ENCODE peak calls at places on chromosomes 13 and 19, in six cellular contexts. L is HCT116, R is K562, Z is WTC11, C is HepG2, D is GM12878. I is an unnamed sample.

GRCh38 chr13:97306106-97306505 is 84.0 kb downstream of the MBNL2 start:
- DNase-seq in L (no peak), C (no peak), Z (no peak), D (no peak), R (no peak), I (no peak)

GRCh38 chr19:1276620-1277007 is 1.3 kb downstream of the FAM174C start:
- DNase-seq in L (no peak), R (no peak), C (no peak), Z (no peak), D (no peak), I (no peak)

GRCh38 chr13:99652141-99652540 is 150.9 kb downstream of the TM9SF2 start:
- DNase-seq in D (no peak), L (no peak), R (no peak), Z (no peak), C (no peak), I (peak)

GRCh38 chr13:49563513-49563912 is 21.8 kb downstream of the RCBTB1 start:
- DNase-seq in D (no peak), L (no peak), Z (no peak), C (no peak), R (no peak), I (no peak)

GRCh38 chr13:26500618-26501320 is 56.7 kb upstream of the WASF3 start:
- DNase-seq in C (no peak), R (no peak), Z (no peak), L (no peak), D (no peak), I (no peak)

GRCh38 chr19:31438401-31439269 is 89.4 kb upstream of the TSHZ3 start:
- DNase-seq in L (no peak), Z (no peak), R (no peak), D (no peak), C (no peak), I (no peak)

GRCh38 chr13:59750860-59751259 is 412.9 kb downstream of the DIAPH3 start:
- DNase-seq in Z (peak), R (no peak), L (no peak), D (no peak), C (no peak), I (peak)

GRCh38 chr13:114015608-114016295 is 41.9 kb upstream of the C13orf46 start:
- DNase-seq in R (no peak), C (no peak), Z (no peak), L (no peak), D (no peak), I (no peak)

GRCh38 chr13:36090592-36090991 is 40.6 kb downstream of the DCLK1 start:
- DNase-seq in D (no peak), L (no peak), R (peak), Z (no peak), C (no peak), I (no peak)

GRCh38 chr13:43316997-43317396 is 293.6 kb downstream of the DNAJC15 start:
- DNase-seq in R (no peak), C (no peak), D (no peak), L (no peak), Z (no peak), I (no peak)

GRCh38 chr19:10201176-10201575 is 6.4 kb upstream of the DNMT1 start:
- DNase-seq in R (no peak), C (no peak), L (no peak), D (no peak), Z (no peak), I (no peak)

GRCh38 chr13:29255567-29255966 is 339.9 kb downstream of the SLC7A1 start:
- DNase-seq in C (no peak), L (no peak), D (no peak), Z (no peak), R (no peak), I (no peak)

GRCh38 chr13:97018029-97018819 is 23.9 kb upstream of the OXGR1 start:
- DNase-seq in R (peak), L (peak), Z (peak), D (no peak), C (peak), I (peak)

GRCh38 chr19:54517483-54517882 is 14.9 kb downstream of the LAIR2 start:
- DNase-seq in C (peak), R (peak), D (no peak), L (no peak), Z (peak), I (no peak)

GRCh38 chr19:30029721-30030510 is 87.9 kb downstream of the URI1 start:
- DNase-seq in R (no peak), L (peak), D (peak), Z (no peak), C (no peak), I (no peak)

GRCh38 chr19:38229585-38230073 is 5.6 kb upstream of the DPF1 start:
- DNase-seq in D (no peak), R (peak), L (peak), C (peak), Z (peak), I (peak)

GRCh38 chr13:27744861-27745260 is 47.4 kb upstream of the GSX1 start:
- DNase-seq in L (no peak), D (no peak), Z (peak), R (no peak), C (no peak), I (peak)

GRCh38 chr19:57587529-57587928 is 3.6 kb downstream of the ZIK1 start:
- DNase-seq in D (no peak), R (no peak), Z (no peak), L (no peak), C (no peak), I (no peak)

GRCh38 chr13:51995677-51996551 is 15.3 kb downstream of the ATP7B start:
- DNase-seq in Z (no peak), L (no peak), D (no peak), C (no peak), R (peak), I (no peak)

GRCh38 chr13:92137519-92137918 is 739.1 kb downstream of the GPC5 start:
- DNase-seq in L (no peak), Z (no peak), R (no peak), D (no peak), C (no peak), I (no peak)

GRCh38 chr13:51125495-51126226 is 14.6 kb upstream of the C13orf42 start:
- DNase-seq in D (peak), L (peak), Z (peak), C (peak), R (peak), I (peak)

GRCh38 chr19:30004403-30004802 is 62.4 kb downstream of the URI1 start:
- DNase-seq in R (no peak), L (no peak), Z (no peak), D (no peak), C (no peak), I (no peak)

GRCh38 chr13:74969419-74969818 is 512.5 kb downstream of the TBC1D4 start:
- DNase-seq in D (no peak), C (no peak), R (no peak), Z (no peak), L (no peak), I (no peak)

GRCh38 chr19:7177926-7178325 is 108.4 kb downstream of the ZNF557 start:
- DNase-seq in R (no peak), L (no peak), D (no peak), Z (no peak), C (no peak), I (no peak)

GRCh38 chr13:113746143-113746525 is 12.9 kb upstream of the TMEM255B start:
- DNase-seq in D (no peak), R (no peak), C (peak), L (no peak), Z (no peak), I (no peak)

GRCh38 chr19:51676566-51677083 is 16.5 kb upstream of the SPACA6 start:
- DNase-seq in D (no peak), Z (no peak), C (no peak), L (no peak), R (no peak), I (no peak)

GRCh38 chr19:30584121-30584520 is 211.9 kb downstream of the ZNF536 start:
- DNase-seq in R (no peak), D (no peak), L (no peak), Z (no peak), C (no peak), I (no peak)

GRCh38 chr13:30577381-30577780 is 40.3 kb upstream of the USPL1 start:
- DNase-seq in L (peak), D (peak), R (peak), C (peak), Z (no peak), I (no peak)

GRCh38 chr19:29741776-29742175 is 26.7 kb upstream of the C19orf12 start:
- DNase-seq in D (no peak), L (no peak), R (no peak), C (no peak), Z (no peak), I (no peak)

GRCh38 chr13:114110091-114110829 is 22.2 kb downstream of the RASA3 start:
- DNase-seq in C (no peak), D (no peak), Z (peak), L (no peak), R (no peak), I (no peak)

GRCh38 chr13:99256709-99257108 is 1.5 kb downstream of the GPR18 start:
- DNase-seq in L (no peak), R (no peak), Z (no peak), C (no peak), D (no peak), I (no peak)

GRCh38 chr13:113897161-113897560 is 33.3 kb upstream of the GAS6 start:
- DNase-seq in R (no peak), Z (no peak), D (no peak), L (no peak), C (peak), I (no peak)

GRCh38 chr13:41696163-41697003 is 239.0 kb downstream of the RGCC start:
- DNase-seq in L (peak), R (peak), D (no peak), Z (no peak), C (peak), I (peak)

GRCh38 chr13:96075953-96076543 is 13.9 kb upstream of the HS6ST3 start:
- DNase-seq in L (no peak), R (peak), Z (no peak), C (peak), D (no peak), I (no peak)

GRCh38 chr19:5967994-5968430 is 9.9 kb downstream of the RANBP3 start:
- DNase-seq in C (peak), Z (peak), D (peak), R (peak), L (peak), I (peak)
- TF ChIP-seq ATF3 in C (no peak), Z (no peak), D (no peak), R (no peak), L (no peak), I (no peak)

GRCh38 chr13:37382156-37382555 is 216.4 kb downstream of the POSTN start:
- DNase-seq in L (no peak), D (no peak), R (no peak), Z (no peak), C (no peak), I (no peak)
- TF ChIP-seq ATF3 in L (no peak), D (no peak), R (no peak), Z (no peak), C (no peak), I (no peak)

DNA sequence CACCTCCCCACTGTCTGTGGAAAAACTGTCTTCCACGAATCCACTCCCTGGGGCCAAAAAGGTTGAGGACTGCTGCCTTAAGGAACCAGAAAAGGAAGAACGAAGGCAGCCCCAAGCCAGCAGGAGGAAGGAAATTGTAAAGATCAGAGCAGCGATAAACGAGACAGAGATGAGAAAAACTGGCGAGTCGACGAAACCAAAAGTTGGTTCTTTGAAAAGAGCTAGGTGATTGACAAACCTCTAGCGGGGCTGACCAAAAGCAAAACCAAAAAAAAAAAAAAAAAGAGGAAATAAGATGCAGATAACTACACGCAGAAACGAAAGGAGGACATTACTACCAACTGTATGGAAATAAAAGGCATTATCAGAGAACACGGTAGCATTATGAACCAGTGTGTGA is 76.9 kb downstream of the GADD45B start:
- DNase-seq in R (peak), L (no peak), Z (no peak), C (no peak), D (peak), I (no peak)
- TF ChIP-seq ATF3 in R (no peak), L (no peak), Z (no peak), C (no peak), D (no peak), I (no peak)

DNA sequence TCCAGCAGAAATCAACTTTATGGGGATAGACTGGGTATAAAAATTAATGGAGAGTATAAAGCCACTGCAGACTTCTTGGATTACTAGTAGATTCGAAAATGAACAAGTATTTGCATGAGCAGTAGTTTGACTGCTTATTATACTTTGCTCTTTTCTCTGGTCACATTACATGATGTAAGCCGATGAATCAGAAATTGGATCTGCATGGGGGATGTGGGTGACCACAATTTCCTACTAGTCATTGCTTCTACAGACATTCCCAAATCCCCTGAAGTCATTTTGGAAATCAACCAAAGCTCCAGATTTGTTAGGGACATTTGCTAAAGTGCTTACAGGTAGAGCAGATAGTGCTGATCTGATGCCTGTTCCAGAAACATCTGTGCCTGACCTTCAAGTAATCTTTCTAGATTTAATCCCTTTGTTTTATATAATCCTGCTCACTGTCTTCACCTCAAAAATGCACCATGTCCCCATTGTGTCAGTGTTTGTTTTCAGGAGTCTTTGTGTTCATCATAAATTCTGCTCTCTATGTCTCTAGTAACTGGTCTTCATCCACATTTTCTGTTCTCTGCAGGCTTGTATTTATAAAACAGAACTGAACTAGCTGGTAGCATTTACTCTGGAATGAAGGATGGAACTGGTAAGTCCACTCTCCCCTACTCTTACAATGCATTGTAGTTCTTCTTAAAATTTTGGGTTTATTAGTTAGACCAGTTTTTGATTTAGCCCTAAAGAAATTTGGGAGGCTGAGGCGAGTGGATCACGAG is 201.5 kb upstream of the CSNK1A1L start:
- DNase-seq in D (no peak), R (no peak), Z (no peak), C (no peak), L (no peak), I (no peak)
- TF ChIP-seq ATF3 in D (no peak), R (no peak), Z (no peak), C (no peak), L (no peak), I (no peak)

DNA sequence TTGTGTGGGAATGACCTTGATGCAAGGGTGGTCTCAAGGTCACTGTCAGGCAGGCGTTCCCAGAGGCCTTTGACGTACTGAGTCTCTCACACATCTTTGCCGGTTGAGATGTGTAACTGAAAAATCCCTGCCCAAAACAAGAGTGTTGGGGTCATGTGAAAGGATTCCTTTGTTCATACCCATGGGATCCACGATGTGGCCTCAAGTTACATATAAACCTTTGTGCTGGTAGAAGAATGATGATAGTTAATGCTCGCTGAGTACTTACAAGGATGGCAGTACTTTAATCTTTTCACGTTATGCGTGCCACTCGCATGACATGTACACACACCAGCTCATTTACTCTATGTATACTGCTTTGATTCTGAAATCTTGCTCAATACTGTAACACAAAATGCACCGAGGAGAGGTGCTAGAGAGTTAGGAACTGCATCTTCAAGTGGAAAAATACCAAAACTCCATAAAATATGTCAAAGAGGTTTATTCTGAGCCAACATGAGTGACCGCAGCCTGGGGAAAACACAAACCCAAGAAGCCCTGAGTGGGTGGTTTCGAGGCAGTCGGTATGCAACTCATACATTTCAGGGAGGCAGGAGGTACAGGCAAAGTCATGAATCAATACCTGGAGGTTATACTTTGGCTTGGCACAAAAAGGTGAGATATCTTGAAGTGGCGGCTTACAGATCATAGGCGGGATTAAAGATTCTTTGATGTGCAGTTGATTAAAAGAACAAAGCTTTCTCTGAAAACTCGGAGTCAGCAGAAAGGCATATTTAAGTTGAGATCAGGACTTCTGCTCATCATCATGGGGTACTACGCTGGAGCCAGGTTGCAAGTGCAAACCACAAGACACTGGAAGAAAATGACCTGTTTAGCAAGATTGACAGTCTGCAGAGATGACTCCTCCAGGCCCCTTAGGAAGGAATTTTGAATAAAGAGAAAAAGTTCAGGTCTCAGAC is 87.3 kb upstream of the ARHGEF7 start:
- DNase-seq in D (no peak), Z (no peak), R (no peak), C (peak), L (no peak), I (peak)
- TF ChIP-seq ATF3 in D (no peak), Z (no peak), R (no peak), C (no peak), L (no peak), I (no peak)

GRCh38 chr13:76792680-76793334 is 93.4 kb downstream of the KCTD12 start:
- DNase-seq in R (no peak), L (no peak), D (no peak), C (no peak), Z (no peak), I (no peak)
- TF ChIP-seq ATF3 in R (no peak), L (no peak), D (no peak), C (no peak), Z (no peak), I (no peak)

GRCh38 chr19:44845286-44845611 is 848 bp upstream of the NECTIN2 start:
- DNase-seq in Z (no peak), L (no peak), C (no peak), R (no peak), D (no peak), I (no peak)

GRCh38 chr19:44845612-44846454 is at the start of gene NECTIN2:
- DNase-seq in L (peak), D (peak), R (peak), C (peak), Z (peak), I (peak)

GRCh38 chr19:44847144-44848035 is 1.3 kb downstream of the NECTIN2 start:
- DNase-seq in C (peak), L (peak), D (no peak), R (peak), Z (peak), I (no peak)

GRCh38 chr19:44848036-44848804 is 2.1 kb downstream of the NECTIN2 start:
- DNase-seq in L (no peak), C (no peak), D (no peak), R (peak), Z (peak), I (no peak)

GRCh38 chr19:44846455-44847143 is 502 bp downstream of the NECTIN2 start:
- DNase-seq in L (no peak), C (no peak), Z (peak), D (no peak), R (peak), I (peak)
- TF ChIP-seq ATF3 in L (no peak), C (no peak), Z (no peak), D (no peak), R (no peak), I (no peak)

DNA sequence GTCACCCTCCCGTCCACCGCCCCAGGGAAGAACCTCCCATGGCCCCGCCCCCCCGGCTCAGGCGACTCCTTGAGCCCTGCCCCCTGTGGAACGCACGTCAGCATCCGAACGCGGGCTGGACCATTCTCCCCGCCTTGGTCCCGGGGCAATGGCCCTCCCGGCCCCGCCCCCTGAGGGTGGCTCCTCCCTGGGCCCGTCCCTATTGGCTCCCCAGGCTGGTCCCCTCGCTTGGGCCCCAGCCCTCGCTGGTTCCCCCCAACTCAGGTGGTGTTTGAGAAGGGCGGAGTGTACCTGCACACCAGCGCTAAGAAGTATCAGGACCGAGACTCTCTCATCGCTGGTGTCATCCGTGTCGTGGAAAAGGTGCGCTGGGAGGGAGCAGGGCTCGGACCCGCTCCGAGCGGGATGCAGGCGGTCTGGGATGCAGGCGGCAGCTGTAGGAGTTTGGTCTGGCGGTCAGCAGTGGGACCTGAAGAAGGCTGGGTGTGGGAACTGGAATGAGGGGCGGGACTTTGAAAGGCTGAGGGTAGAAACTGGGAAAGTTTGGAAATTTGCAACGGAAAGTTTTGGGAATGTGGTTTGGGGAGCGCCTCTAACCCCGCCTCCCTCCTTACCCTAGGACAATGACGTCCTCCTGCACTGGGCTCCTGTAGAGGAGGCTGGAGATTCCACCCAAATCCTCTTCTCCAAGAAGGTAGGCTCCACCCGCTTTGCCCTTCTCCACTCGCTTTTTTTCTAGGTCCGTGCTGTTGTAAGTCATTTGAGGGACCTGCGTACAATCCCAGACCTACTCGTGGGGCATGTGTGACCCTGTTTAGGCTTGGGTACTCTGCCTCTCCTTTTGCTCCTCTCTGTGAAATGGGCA is 609 bp downstream of the TBC1D17 start:
- DNase-seq in L (peak), R (peak), C (peak), Z (peak), D (peak), I (peak)
- TF ChIP-seq ATF3 in L (no peak), R (no peak), C (no peak), Z (no peak), D (no peak), I (no peak)

I was measured in H1.